ENCODE peak calls at places on chromosomes 2 and 18, in five cellular contexts. I, S, G, D and V are unnamed samples.

GRCh38 chr2:98892871-98893270 is 43.2 kb downstream of the CRACDL start:
- DNase-seq in I (no peak), S (no peak), G (no peak), D (no peak), V (no peak)

GRCh38 chr2:239811806-239812560 is 213.2 kb downstream of the NDUFA10 start:
- DNase-seq in I (no peak), S (no peak), G (no peak), D (no peak), V (no peak)

GRCh38 chr18:58512161-58512581 is 116.7 kb downstream of the ALPK2 start:
- DNase-seq in I (no peak), S (no peak), G (no peak), D (no peak), V (no peak)

GRCh38 chr2:109164739-109165221 is 35.8 kb downstream of the SH3RF3 start:
- DNase-seq in I (no peak), S (no peak), G (no peak), D (peak; percentile 56), V (no peak)

GRCh38 chr2:241286348-241287090 is 29.0 kb downstream of the HDLBP start:
- DNase-seq in I (no peak), S (no peak), G (no peak), D (no peak), V (no peak)

GRCh38 chr2:950627-950992 is at the start of gene SNTG2:
- DNase-seq in I (peak; percentile 56), S (peak; percentile 38), G (peak; percentile 54), D (no peak), V (peak; percentile 32)

GRCh38 chr2:202034249-202035088 is 814 bp downstream of the FZD7 start:
- DNase-seq in I (peak; percentile 62), S (no peak), G (peak; percentile 13), D (peak; percentile 29), V (no peak)

GRCh38 chr18:9743200-9744016 is 35.3 kb downstream of the RAB31 start:
- DNase-seq in I (peak; percentile 50), S (no peak), G (no peak), D (peak; percentile 99), V (no peak)

GRCh38 chr18:21262979-21263378 is 20.9 kb downstream of the GREB1L start:
- DNase-seq in I (no peak), S (no peak), G (no peak), D (no peak), V (no peak)

GRCh38 chr18:36759167-36759776 is 69.5 kb downstream of the TPGS2 start:
- DNase-seq in I (no peak), S (no peak), G (no peak), D (no peak), V (no peak)

GRCh38 chr18:47735041-47735440 is 195.4 kb downstream of the SMAD2 start:
- DNase-seq in I (no peak), S (no peak), G (no peak), D (no peak), V (no peak)

GRCh38 chr2:193679850-193680249 is 1485.1 kb upstream of the TMEFF2 start:
- DNase-seq in I (no peak), S (no peak), G (no peak), D (no peak), V (no peak)

GRCh38 chr2:210626849-210627248 is 70.5 kb downstream of the CPS1 start:
- DNase-seq in I (no peak), S (no peak), G (no peak), D (peak; percentile 54), V (no peak)

GRCh38 chr18:10234912-10235439 is 219.5 kb upstream of the APCDD1 start:
- DNase-seq in I (no peak), S (no peak), G (no peak), D (no peak), V (no peak)

GRCh38 chr2:99607454-99607853 is 117.6 kb upstream of the REV1 start:
- DNase-seq in I (no peak), S (no peak), G (no peak), D (no peak), V (no peak)

GRCh38 chr2:19674051-19675002 is 227.5 kb downstream of the TTC32 start:
- DNase-seq in I (no peak), S (no peak), G (no peak), D (no peak), V (no peak)

GRCh38 chr18:56314396-56314795 is 324.0 kb downstream of the TXNL1 start:
- DNase-seq in I (no peak), S (no peak), G (no peak), D (no peak), V (no peak)

GRCh38 chr2:231810905-231811304 is 24.7 kb downstream of the COPS7B start:
- DNase-seq in I (no peak), S (no peak), G (no peak), D (peak; percentile 56), V (no peak)

GRCh38 chr2:190974629-190975361 is 39.2 kb downstream of the STAT1 start:
- DNase-seq in I (no peak), S (no peak), G (no peak), D (no peak), V (no peak)

GRCh38 chr18:68428026-68428425 is 286.9 kb downstream of the TMX3 start:
- DNase-seq in I (no peak), S (no peak), G (no peak), D (peak; percentile 84), V (no peak)

GRCh38 chr2:69031466-69031865 is 18.5 kb downstream of the ANTXR1 start:
- DNase-seq in I (no peak), S (no peak), G (no peak), D (no peak), V (no peak)

GRCh38 chr2:55616509-55617159 is 788 bp downstream of the PPP4R3B start:
- DNase-seq in I (no peak), S (no peak), G (no peak), D (peak; percentile 43), V (peak; percentile 20)

GRCh38 chr2:239121600-239122012 is 273.7 kb downstream of the TWIST2 start:
- DNase-seq in I (no peak), S (no peak), G (no peak), D (no peak), V (no peak)

GRCh38 chr2:129404000-129404700 is 575.3 kb upstream of the RAB6C start:
- DNase-seq in I (no peak), S (no peak), G (no peak), D (no peak), V (no peak)

GRCh38 chr2:12856934-12857660 is 140.4 kb downstream of the TRIB2 start:
- DNase-seq in I (no peak), S (no peak), G (no peak), D (peak; percentile 92), V (no peak)

GRCh38 chr18:76981388-76981968 is 151.1 kb downstream of the MBP start:
- DNase-seq in I (no peak), S (no peak), G (no peak), D (no peak), V (peak; percentile 12)

GRCh38 chr2:230417436-230417835 is 1.4 kb downstream of the SP100 start:
- DNase-seq in I (no peak), S (no peak), G (no peak), D (no peak), V (no peak)

GRCh38 chr2:43251171-43251731 is 24.8 kb upstream of the ZFP36L2 start:
- DNase-seq in I (no peak), S (no peak), G (no peak), D (no peak), V (no peak)

GRCh38 chr2:241803387-241804325 is 5.3 kb upstream of the NEU4 start:
- DNase-seq in I (peak; percentile 83), S (no peak), G (peak; percentile 29), D (no peak), V (no peak)

GRCh38 chr18:25229080-25229479 is 122.9 kb downstream of the ZNF521 start:
- DNase-seq in I (no peak), S (no peak), G (no peak), D (no peak), V (no peak)

GRCh38 chr2:107927034-107927534 is 59.2 kb upstream of the SLC5A7 start:
- DNase-seq in I (no peak), S (no peak), G (no peak), D (no peak), V (no peak)

GRCh38 chr2:217279571-217279970 is 419.7 kb upstream of the TNP1 start:
- DNase-seq in I (no peak), S (no peak), G (no peak), D (peak; percentile 86), V (no peak)

GRCh38 chr2:42207826-42208225 is 38.7 kb downstream of the EML4 start:
- DNase-seq in I (no peak), S (no peak), G (no peak), D (no peak), V (no peak)

GRCh38 chr2:240636563-240637115 is 11.4 kb downstream of the GPR35 start:
- DNase-seq in I (peak; percentile 48), S (no peak), G (no peak), D (no peak), V (no peak)

GRCh38 chr2:239177325-239177724 is 223.5 kb downstream of the HDAC4 start:
- DNase-seq in I (peak; percentile 44), S (no peak), G (no peak), D (no peak), V (no peak)

GRCh38 chr2:65869286-65869685 is 436.9 kb upstream of the SPRED2 start:
- DNase-seq in I (no peak), S (no peak), G (no peak), D (no peak), V (no peak)

GRCh38 chr2:238102865-238103264 is 2.7 kb downstream of the ESPNL start:
- DNase-seq in I (no peak), S (no peak), G (no peak), D (no peak), V (no peak)